ENCODE peak calls at places on chromosomes 16 and 17, in six cellular contexts. W is AG10803, V is adrenal gland, H is fibroblast of mammary gland, Z is astrocyte of the cerebellum, Q is upper lobe of right lung. G is an unnamed sample.

GRCh38 chr16:66699898-66700297 is 3.4 kb upstream of the CMTM4 start:
- DNase-seq in H (no peak), Q (no peak), Z (no peak), W (no peak), V (no peak), G (no peak)

GRCh38 chr16:73323880-73324279 is 276.0 kb upstream of the ZFHX3 start:
- DNase-seq in W (no peak), Q (no peak), H (no peak), Z (no peak), V (peak), G (no peak)

GRCh38 chr16:14056970-14057369 is 14.1 kb upstream of the MRTFB start:
- DNase-seq in H (peak), Z (peak), W (peak), V (no peak), Q (no peak), G (no peak)

GRCh38 chr16:75238132-75238852 is 13.1 kb downstream of the BCAR1 start:
- DNase-seq in Q (peak), H (peak), W (peak), Z (peak), V (peak), G (no peak)

GRCh38 chr17:63420868-63421680 is 25.0 kb downstream of the CYB561 start:
- DNase-seq in Q (peak), W (no peak), V (no peak), H (no peak), Z (no peak), G (no peak)

GRCh38 chr17:63918305-63918704 is 334 bp downstream of the GH1 start:
- DNase-seq in Z (no peak), Q (no peak), H (no peak), W (no peak), V (no peak), G (no peak)

GRCh38 chr16:83878838-83879237 is 20.1 kb upstream of the MLYCD start:
- DNase-seq in H (peak), V (no peak), Q (no peak), W (peak), Z (peak), G (peak)

GRCh38 chr16:11319529-11320146 is 25.6 kb upstream of the RMI2 start:
- DNase-seq in V (no peak), H (no peak), Q (no peak), Z (no peak), W (no peak), G (no peak)

GRCh38 chr17:9878791-9879525 is 26.1 kb downstream of the RCVRN start:
- DNase-seq in H (peak), Z (peak), V (no peak), W (peak), Q (no peak), G (no peak)

GRCh38 chr16:4271176-4272113 is 1.4 kb downstream of the TFAP4 start:
- DNase-seq in Q (peak), Z (peak), W (peak), H (peak), V (peak), G (peak)

DNA sequence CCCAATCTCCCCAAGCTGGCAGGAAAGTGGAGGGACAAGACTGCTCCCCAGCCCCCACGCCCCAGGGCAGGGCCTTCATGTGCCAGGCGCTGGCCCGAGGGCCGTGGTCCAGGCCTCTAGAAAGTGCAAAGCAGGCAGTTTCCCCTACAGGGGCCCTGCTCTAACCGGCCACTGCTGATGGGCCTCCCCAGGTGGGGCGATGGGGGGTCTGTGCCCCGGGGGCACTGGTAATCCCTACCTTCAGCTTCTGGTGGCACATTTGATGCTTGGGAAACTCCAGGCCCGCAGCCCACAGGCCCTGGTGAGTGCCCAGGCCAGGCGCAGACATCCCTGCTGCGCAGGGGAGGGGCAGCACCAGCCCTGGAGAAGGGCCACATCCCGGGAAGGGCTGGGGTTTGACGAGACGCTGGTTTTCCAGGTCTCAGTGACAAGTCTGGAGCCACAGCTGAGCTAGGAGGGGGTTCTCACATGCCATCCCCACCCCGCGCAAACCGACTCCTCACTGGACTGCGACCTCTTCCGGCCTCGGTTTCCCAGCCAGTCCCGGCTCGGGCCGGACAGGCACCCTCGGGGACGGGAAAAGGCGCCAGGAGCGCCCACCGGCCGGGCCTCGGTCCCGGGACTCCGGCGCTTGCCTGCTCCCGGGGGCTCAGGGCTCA is 1.6 kb downstream of the DOC2B start:
- DNase-seq in Q (no peak), W (no peak), Z (no peak), V (no peak), H (no peak), G (no peak)
- H3K4me3 ChIP-seq in Q (peak), W (no peak), Z (no peak), V (no peak), H (no peak), G (peak)

GRCh38 chr16:1180772-1181714 is 28.1 kb downstream of the CACNA1H start:
- DNase-seq in V (no peak), H (no peak), Q (no peak), Z (no peak), W (no peak), G (no peak)

GRCh38 chr16:1184156-1184868 is 31.4 kb downstream of the CACNA1H start:
- DNase-seq in V (no peak), H (no peak), Z (no peak), W (no peak), Q (no peak), G (no peak)

GRCh38 chr16:1183235-1183907 is 30.5 kb downstream of the CACNA1H start:
- DNase-seq in W (peak), H (peak), Q (no peak), V (peak), Z (no peak), G (no peak)

GRCh38 chr16:1184980-1185379 is 32.1 kb downstream of the CACNA1H start:
- DNase-seq in Z (no peak), H (no peak), V (no peak), Q (no peak), W (no peak), G (no peak)

GRCh38 chr16:1181715-1182671 is 29.1 kb downstream of the CACNA1H start:
- DNase-seq in V (peak), H (peak), Q (peak), W (peak), Z (peak), G (no peak)
- H3K4me3 ChIP-seq in V (no peak), H (no peak), Q (peak), W (no peak), Z (no peak), G (no peak)

GRCh38 chr17:74769856-74770497 is 6.2 kb downstream of the NAT9 start:
- DNase-seq in H (no peak), Q (no peak), V (no peak), Z (no peak), W (no peak), G (no peak)

GRCh38 chr17:74767111-74767516 is 9.0 kb downstream of the NAT9 start:
- DNase-seq in V (no peak), H (no peak), Q (no peak), W (no peak), Z (no peak), G (no peak)

GRCh38 chr17:74769266-74769855 is 6.8 kb downstream of the NAT9 start:
- DNase-seq in V (no peak), Z (no peak), Q (no peak), W (no peak), H (no peak), G (no peak)

GRCh38 chr17:74768763-74769114 is 7.4 kb downstream of the NAT9 start:
- DNase-seq in Q (no peak), Z (no peak), H (no peak), V (no peak), W (no peak), G (no peak)

GRCh38 chr17:74768069-74768762 is 7.9 kb downstream of the NAT9 start:
- DNase-seq in W (peak), Q (peak), V (peak), H (peak), Z (no peak), G (no peak)
- H3K4me3 ChIP-seq in W (no peak), Q (no peak), V (no peak), H (no peak), Z (no peak), G (no peak)

DNA sequence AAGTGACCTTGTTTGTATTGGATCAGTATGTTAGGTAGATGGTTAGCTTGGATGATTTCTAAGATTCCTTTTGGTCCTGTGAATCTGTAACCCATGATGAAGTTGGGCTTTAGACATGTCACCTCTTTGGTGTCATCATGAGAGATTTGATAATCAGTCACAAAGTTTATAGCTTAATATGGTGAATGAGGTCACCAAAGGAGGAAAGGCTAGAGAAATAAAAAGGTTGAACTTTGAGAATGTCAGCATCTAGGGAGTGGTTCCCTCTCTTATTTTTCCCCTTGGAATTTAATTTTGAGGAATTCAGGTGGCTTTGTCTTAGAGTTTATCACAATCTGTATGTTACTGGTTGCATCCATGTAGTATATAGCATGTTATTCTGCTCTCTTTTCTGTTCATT is 45.3 kb downstream of the NLK start:
- DNase-seq in V (no peak), H (no peak), Q (no peak), W (no peak), Z (no peak), G (no peak)
- H3K4me3 ChIP-seq in V (no peak), H (no peak), Q (no peak), W (no peak), Z (no peak), G (no peak)

GRCh38 chr17:57640079-57640478 is 105.0 kb downstream of the CCDC182 start:
- DNase-seq in H (no peak), V (no peak), Z (no peak), Q (no peak), W (no peak), G (no peak)

GRCh38 chr17:57644311-57644710 is 100.8 kb downstream of the CCDC182 start:
- DNase-seq in H (no peak), Z (no peak), W (no peak), Q (no peak), V (no peak), G (no peak)

GRCh38 chr17:57641761-57642160 is 103.3 kb downstream of the CCDC182 start:
- DNase-seq in V (peak), Q (no peak), Z (no peak), H (no peak), W (no peak), G (no peak)

GRCh38 chr17:57645950-57646686 is 99.0 kb downstream of the CCDC182 start:
- DNase-seq in W (no peak), Q (no peak), H (peak), Z (no peak), V (no peak), G (no peak)

DNA sequence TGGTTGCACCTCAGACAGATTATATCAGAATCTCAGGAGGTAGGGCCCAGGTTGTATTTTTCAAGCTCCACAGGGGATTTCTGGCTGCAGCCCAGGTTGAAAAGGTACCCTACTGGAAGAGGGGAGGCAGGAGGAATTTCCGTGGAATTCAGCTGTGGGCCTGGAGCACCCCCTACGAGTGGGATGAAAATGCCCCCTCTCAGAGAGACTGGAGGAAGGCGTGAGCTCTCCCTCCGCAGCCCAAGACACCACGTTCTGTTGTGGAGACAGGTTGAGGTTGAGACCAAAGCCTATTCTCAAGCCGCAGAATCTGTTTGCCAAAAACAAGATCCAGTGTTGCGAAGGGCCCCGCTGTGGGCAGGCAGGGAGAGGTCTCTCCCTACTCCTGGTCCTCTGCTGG is 102.0 kb downstream of the CCDC182 start:
- DNase-seq in V (no peak), Z (no peak), H (no peak), Q (no peak), W (no peak), G (no peak)
- H3K4me3 ChIP-seq in V (no peak), Z (no peak), H (no peak), Q (no peak), W (no peak), G (no peak)

GRCh38 chr16:24646646-24646995 is 82.8 kb upstream of the TNRC6A start:
- DNase-seq in H (no peak), V (no peak), W (no peak), Z (no peak), Q (no peak), G (no peak)

GRCh38 chr16:24643489-24643888 is 86.0 kb upstream of the TNRC6A start:
- DNase-seq in Q (no peak), H (no peak), V (no peak), Z (no peak), W (no peak), G (no peak)

GRCh38 chr16:24645739-24646645 is 83.5 kb upstream of the TNRC6A start:
- DNase-seq in H (peak), V (no peak), W (peak), Z (peak), Q (no peak), G (no peak)
- H3K4me3 ChIP-seq in H (no peak), V (no peak), W (no peak), Z (no peak), Q (no peak), G (no peak)

GRCh38 chr16:85326794-85327181 is 214.5 kb upstream of the CIBAR2 start:
- DNase-seq in H (no peak), Q (no peak), Z (no peak), V (no peak), W (no peak), G (no peak)

GRCh38 chr16:85329059-85329812 is 217.0 kb upstream of the CIBAR2 start:
- DNase-seq in H (no peak), V (no peak), Q (no peak), Z (peak), W (no peak), G (no peak)

GRCh38 chr16:85327731-85328664 is 215.7 kb upstream of the CIBAR2 start:
- DNase-seq in Z (peak), W (no peak), V (no peak), Q (peak), H (no peak), G (peak)

GRCh38 chr16:85329999-85330693 is 217.9 kb upstream of the CIBAR2 start:
- DNase-seq in Z (no peak), H (no peak), Q (no peak), V (no peak), W (no peak), G (no peak)

GRCh38 chr16:85328665-85329058 is 216.4 kb upstream of the CIBAR2 start:
- DNase-seq in H (no peak), Q (no peak), V (no peak), Z (no peak), W (no peak), G (no peak)
- H3K4me3 ChIP-seq in H (no peak), Q (no peak), V (no peak), Z (no peak), W (no peak), G (peak)